ENCODE peak calls at places on chromosomes 11 and 22, in six cellular contexts. One of them, this sample, is unnamed.

GRCh38 chr11:76604652-76605241 is 65.8 kb downstream of the LRRC32 start:
- DNase-seq in skeletal muscle cell: no peak
- DNase-seq in SW480: no peak
- DNase-seq in fibroblast of lung: peak
- DNase-seq in endothelial cell: no peak
- DNase-seq in fibroblast of the aortic adventitia: peak
- DNase-seq in this sample: peak

GRCh38 chr11:37804666-37805065 is 1206.6 kb upstream of the RAG2 start:
- DNase-seq in endothelial cell: no peak
- DNase-seq in skeletal muscle cell: peak
- DNase-seq in SW480: no peak
- DNase-seq in fibroblast of the aortic adventitia: peak
- DNase-seq in fibroblast of lung: no peak
- DNase-seq in this sample: no peak

GRCh38 chr11:119832536-119832935 is 103.5 kb upstream of the NECTIN1 start:
- DNase-seq in skeletal muscle cell: no peak
- DNase-seq in endothelial cell: no peak
- DNase-seq in SW480: peak
- DNase-seq in fibroblast of lung: peak
- DNase-seq in fibroblast of the aortic adventitia: peak
- DNase-seq in this sample: no peak

GRCh38 chr11:16815047-16815767 is 76.8 kb downstream of the C11orf58 start:
- DNase-seq in fibroblast of the aortic adventitia: peak
- DNase-seq in skeletal muscle cell: no peak
- DNase-seq in fibroblast of lung: peak
- DNase-seq in SW480: no peak
- DNase-seq in endothelial cell: no peak
- DNase-seq in this sample: peak

GRCh38 chr22:49619301-49619700 is 208.4 kb downstream of the BRD1 start:
- DNase-seq in SW480: no peak
- DNase-seq in fibroblast of the aortic adventitia: no peak
- DNase-seq in skeletal muscle cell: no peak
- DNase-seq in fibroblast of lung: no peak
- DNase-seq in endothelial cell: no peak
- DNase-seq in this sample: no peak

GRCh38 chr22:46970411-46971123 is 208.1 kb downstream of the TBC1D22A start:
- DNase-seq in fibroblast of lung: no peak
- DNase-seq in fibroblast of the aortic adventitia: no peak
- DNase-seq in skeletal muscle cell: no peak
- DNase-seq in SW480: no peak
- DNase-seq in endothelial cell: no peak
- DNase-seq in this sample: no peak

GRCh38 chr11:62593434-62594044 is 2.2 kb upstream of the TUT1 start:
- DNase-seq in fibroblast of the aortic adventitia: peak
- DNase-seq in fibroblast of lung: peak
- DNase-seq in skeletal muscle cell: no peak
- DNase-seq in SW480: peak
- DNase-seq in endothelial cell: peak
- DNase-seq in this sample: peak

GRCh38 chr11:76543006-76543703 is 98.3 kb downstream of the EMSY start:
- DNase-seq in skeletal muscle cell: no peak
- DNase-seq in endothelial cell: no peak
- DNase-seq in fibroblast of lung: peak
- DNase-seq in fibroblast of the aortic adventitia: peak
- DNase-seq in SW480: no peak
- DNase-seq in this sample: no peak

GRCh38 chr11:125348704-125349635 is 147.1 kb downstream of the FEZ1 start:
- DNase-seq in SW480: peak
- DNase-seq in skeletal muscle cell: no peak
- DNase-seq in fibroblast of lung: peak
- DNase-seq in fibroblast of the aortic adventitia: peak
- DNase-seq in endothelial cell: peak
- DNase-seq in this sample: peak

GRCh38 chr11:37786214-37786755 is 1188.2 kb upstream of the RAG2 start:
- DNase-seq in endothelial cell: no peak
- DNase-seq in SW480: no peak
- DNase-seq in fibroblast of the aortic adventitia: peak
- DNase-seq in skeletal muscle cell: peak
- DNase-seq in fibroblast of lung: peak
- DNase-seq in this sample: peak

GRCh38 chr22:50569041-50569459 is 6.3 kb upstream of the SYCE3 start:
- DNase-seq in fibroblast of lung: no peak
- DNase-seq in fibroblast of the aortic adventitia: no peak
- DNase-seq in skeletal muscle cell: no peak
- DNase-seq in SW480: no peak
- DNase-seq in endothelial cell: no peak
- DNase-seq in this sample: no peak

GRCh38 chr11:114290503-114291239 is 5.5 kb upstream of the NNMT start:
- DNase-seq in SW480: no peak
- DNase-seq in fibroblast of the aortic adventitia: peak
- DNase-seq in endothelial cell: no peak
- DNase-seq in skeletal muscle cell: no peak
- DNase-seq in fibroblast of lung: peak
- DNase-seq in this sample: peak

GRCh38 chr11:116791002-116791812 is 472 bp downstream of the APOA5 start:
- DNase-seq in skeletal muscle cell: peak
- DNase-seq in fibroblast of the aortic adventitia: peak
- DNase-seq in SW480: peak
- DNase-seq in fibroblast of lung: peak
- DNase-seq in endothelial cell: peak
- DNase-seq in this sample: peak

This sample was measured in astrocyte of the spinal cord.